ENCODE peak calls at places on chromosomes 7 and 10, in six cellular contexts. One of them, this sample, is unnamed.

GRCh38 chr7:19114591-19114855 is 2.9 kb downstream of the TWIST1 start:
- DNase-seq in lung: no peak
- DNase-seq in glutamatergic neuron: no peak
- DNase-seq in cardiac fibroblast: peak; percentile 69
- DNase-seq in B cell: no peak
- DNase-seq in CD4-positive, alpha-beta T cell: no peak
- DNase-seq in this sample: peak; percentile 27

GRCh38 chr7:83469076-83469475 is 179.9 kb downstream of the SEMA3E start:
- DNase-seq in lung: no peak
- DNase-seq in glutamatergic neuron: no peak
- DNase-seq in cardiac fibroblast: peak; percentile 24
- DNase-seq in B cell: no peak
- DNase-seq in CD4-positive, alpha-beta T cell: no peak
- DNase-seq in this sample: peak; percentile 32

GRCh38 chr7:110573862-110574528 is 516.9 kb upstream of the LRRN3 start:
- DNase-seq in lung: no peak
- DNase-seq in glutamatergic neuron: no peak
- DNase-seq in cardiac fibroblast: peak; percentile 65
- DNase-seq in B cell: no peak
- DNase-seq in CD4-positive, alpha-beta T cell: no peak
- DNase-seq in this sample: peak; percentile 88

GRCh38 chr7:141227454-141227853 is 153.6 kb downstream of the TMEM178B start:
- DNase-seq in lung: no peak
- DNase-seq in glutamatergic neuron: no peak
- DNase-seq in cardiac fibroblast: no peak
- DNase-seq in B cell: no peak
- DNase-seq in CD4-positive, alpha-beta T cell: no peak
- DNase-seq in this sample: no peak

GRCh38 chr10:89556590-89556989 is 21.2 kb upstream of the SLC16A12 start:
- DNase-seq in lung: no peak
- DNase-seq in glutamatergic neuron: no peak
- DNase-seq in cardiac fibroblast: peak; percentile 82
- DNase-seq in B cell: no peak
- DNase-seq in CD4-positive, alpha-beta T cell: no peak
- DNase-seq in this sample: no peak

GRCh38 chr7:9718071-9718470 is 1255.6 kb upstream of the PHF14 start:
- DNase-seq in lung: no peak
- DNase-seq in glutamatergic neuron: no peak
- DNase-seq in cardiac fibroblast: no peak
- DNase-seq in B cell: no peak
- DNase-seq in CD4-positive, alpha-beta T cell: no peak
- DNase-seq in this sample: no peak

GRCh38 chr10:16817125-16818019 is at the start of gene RSU1:
- DNase-seq in lung: peak; percentile 100
- DNase-seq in glutamatergic neuron: peak; percentile 100
- DNase-seq in cardiac fibroblast: peak; percentile 100
- DNase-seq in B cell: peak; percentile 99
- DNase-seq in CD4-positive, alpha-beta T cell: peak; percentile 100
- DNase-seq in this sample: peak; percentile 100

GRCh38 chr7:128827971-128828711 is 2.1 kb upstream of the FLNC start:
- DNase-seq in lung: no peak
- DNase-seq in glutamatergic neuron: no peak
- DNase-seq in cardiac fibroblast: peak; percentile 79
- DNase-seq in B cell: no peak
- DNase-seq in CD4-positive, alpha-beta T cell: no peak
- DNase-seq in this sample: peak; percentile 28

GRCh38 chr7:147915781-147916180 is 674.8 kb upstream of the C7orf33 start:
- DNase-seq in lung: no peak
- DNase-seq in glutamatergic neuron: no peak
- DNase-seq in cardiac fibroblast: no peak
- DNase-seq in B cell: no peak
- DNase-seq in CD4-positive, alpha-beta T cell: no peak
- DNase-seq in this sample: no peak

GRCh38 chr10:93248583-93249227 is 175.0 kb downstream of the CYP26A1 start:
- DNase-seq in lung: no peak
- DNase-seq in glutamatergic neuron: no peak
- DNase-seq in cardiac fibroblast: no peak
- DNase-seq in B cell: no peak
- DNase-seq in CD4-positive, alpha-beta T cell: no peak
- DNase-seq in this sample: no peak

GRCh38 chr7:69739182-69739581 is 140.9 kb downstream of the AUTS2 start:
- DNase-seq in lung: no peak
- DNase-seq in glutamatergic neuron: no peak
- DNase-seq in cardiac fibroblast: peak; percentile 5
- DNase-seq in B cell: peak; percentile 5
- DNase-seq in CD4-positive, alpha-beta T cell: no peak
- DNase-seq in this sample: peak; percentile 33

GRCh38 chr10:86306628-86307278 is 59.8 kb downstream of the GRID1 start:
- DNase-seq in lung: no peak
- DNase-seq in glutamatergic neuron: no peak
- DNase-seq in cardiac fibroblast: peak; percentile 12
- DNase-seq in B cell: no peak
- DNase-seq in CD4-positive, alpha-beta T cell: no peak
- DNase-seq in this sample: peak; percentile 27

GRCh38 chr10:114782666-114783065 is 38.9 kb upstream of the FHIP2A start:
- DNase-seq in lung: no peak
- DNase-seq in glutamatergic neuron: no peak
- DNase-seq in cardiac fibroblast: no peak
- DNase-seq in B cell: no peak
- DNase-seq in CD4-positive, alpha-beta T cell: no peak
- DNase-seq in this sample: no peak

GRCh38 chr10:43692051-43692825 is 43.6 kb upstream of the ZNF32 start:
- DNase-seq in lung: no peak
- DNase-seq in glutamatergic neuron: no peak
- DNase-seq in cardiac fibroblast: peak; percentile 82
- DNase-seq in B cell: no peak
- DNase-seq in CD4-positive, alpha-beta T cell: no peak
- DNase-seq in this sample: no peak

GRCh38 chr10:112465299-112465882 is 18.4 kb downstream of the VTI1A start:
- DNase-seq in lung: no peak
- DNase-seq in glutamatergic neuron: no peak
- DNase-seq in cardiac fibroblast: no peak
- DNase-seq in B cell: no peak
- DNase-seq in CD4-positive, alpha-beta T cell: no peak
- DNase-seq in this sample: no peak

GRCh38 chr7:93559624-93560491 is 14.7 kb downstream of the CALCR start:
- DNase-seq in lung: no peak
- DNase-seq in glutamatergic neuron: no peak
- DNase-seq in cardiac fibroblast: no peak
- DNase-seq in B cell: peak; percentile 32
- DNase-seq in CD4-positive, alpha-beta T cell: no peak
- DNase-seq in this sample: no peak

GRCh38 chr7:82247814-82248433 is 195.7 kb downstream of the CACNA2D1 start:
- DNase-seq in lung: no peak
- DNase-seq in glutamatergic neuron: no peak
- DNase-seq in cardiac fibroblast: peak; percentile 42
- DNase-seq in B cell: no peak
- DNase-seq in CD4-positive, alpha-beta T cell: no peak
- DNase-seq in this sample: peak; percentile 29

GRCh38 chr10:14137391-14137790 is 193.3 kb downstream of the FRMD4A start:
- DNase-seq in lung: no peak
- DNase-seq in glutamatergic neuron: no peak
- DNase-seq in cardiac fibroblast: no peak
- DNase-seq in B cell: no peak
- DNase-seq in CD4-positive, alpha-beta T cell: no peak
- DNase-seq in this sample: no peak

GRCh38 chr10:16832351-16833080 is 15.3 kb upstream of the RSU1 start:
- DNase-seq in lung: peak; percentile 44
- DNase-seq in glutamatergic neuron: no peak
- DNase-seq in cardiac fibroblast: peak; percentile 91
- DNase-seq in B cell: no peak
- DNase-seq in CD4-positive, alpha-beta T cell: no peak
- DNase-seq in this sample: peak; percentile 87

GRCh38 chr7:36526720-36527548 is 137.3 kb downstream of the ANLN start:
- DNase-seq in lung: no peak
- DNase-seq in glutamatergic neuron: no peak
- DNase-seq in cardiac fibroblast: peak; percentile 76
- DNase-seq in B cell: no peak
- DNase-seq in CD4-positive, alpha-beta T cell: no peak
- DNase-seq in this sample: peak; percentile 92

GRCh38 chr7:44432381-44432977 is 58.0 kb downstream of the NUDCD3 start:
- DNase-seq in lung: no peak
- DNase-seq in glutamatergic neuron: no peak
- DNase-seq in cardiac fibroblast: no peak
- DNase-seq in B cell: no peak
- DNase-seq in CD4-positive, alpha-beta T cell: no peak
- DNase-seq in this sample: no peak

GRCh38 chr10:114281006-114281405 is 42.0 kb downstream of the VWA2 start:
- DNase-seq in lung: no peak
- DNase-seq in glutamatergic neuron: no peak
- DNase-seq in cardiac fibroblast: no peak
- DNase-seq in B cell: no peak
- DNase-seq in CD4-positive, alpha-beta T cell: no peak
- DNase-seq in this sample: no peak

GRCh38 chr10:110502851-110503301 is 5.2 kb downstream of the DUSP5 start:
- DNase-seq in lung: peak; percentile 52
- DNase-seq in glutamatergic neuron: no peak
- DNase-seq in cardiac fibroblast: peak; percentile 61
- DNase-seq in B cell: peak; percentile 78
- DNase-seq in CD4-positive, alpha-beta T cell: no peak
- DNase-seq in this sample: no peak

GRCh38 chr7:41881313-41882130 is 178.6 kb upstream of the INHBA start:
- DNase-seq in lung: peak; percentile 70
- DNase-seq in glutamatergic neuron: no peak
- DNase-seq in cardiac fibroblast: peak; percentile 57
- DNase-seq in B cell: peak; percentile 89
- DNase-seq in CD4-positive, alpha-beta T cell: peak; percentile 26
- DNase-seq in this sample: no peak

GRCh38 chr10:22988581-22989360 is 60.9 kb downstream of the ARMC3 start:
- DNase-seq in lung: peak; percentile 62
- DNase-seq in glutamatergic neuron: peak; percentile 53
- DNase-seq in cardiac fibroblast: peak; percentile 74
- DNase-seq in B cell: peak; percentile 80
- DNase-seq in CD4-positive, alpha-beta T cell: peak; percentile 65
- DNase-seq in this sample: peak; percentile 60

DNA sequence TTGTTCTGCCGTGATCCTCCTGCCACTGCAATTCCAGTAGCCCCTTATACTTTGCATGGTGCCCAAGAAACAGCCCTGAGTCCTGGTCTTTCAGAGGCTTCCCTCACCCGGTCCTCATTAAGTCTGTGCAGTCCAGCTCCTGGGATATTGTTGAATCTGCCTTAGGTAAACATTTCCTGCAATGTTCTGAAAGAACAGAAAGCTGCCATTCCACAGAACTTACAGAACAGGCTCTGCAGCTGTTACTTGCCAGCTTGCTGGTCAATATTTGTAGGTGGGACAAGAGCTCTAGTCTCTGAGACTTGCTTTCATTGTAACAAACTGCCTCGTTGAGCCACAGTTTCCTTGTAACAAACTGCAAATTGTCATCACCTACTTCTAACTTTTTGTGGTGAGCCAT is 115.0 kb upstream of the KIF5B start:
- DNase-seq in lung: peak; percentile 70
- DNase-seq in glutamatergic neuron: no peak
- DNase-seq in cardiac fibroblast: no peak
- DNase-seq in B cell: no peak
- DNase-seq in CD4-positive, alpha-beta T cell: no peak
- DNase-seq in this sample: peak; percentile 72
- TF ChIP-seq CTCF in lung: no peak
- TF ChIP-seq CTCF in glutamatergic neuron: no peak
- TF ChIP-seq CTCF in cardiac fibroblast: no peak
- TF ChIP-seq CTCF in B cell: no peak
- TF ChIP-seq CTCF in CD4-positive, alpha-beta T cell: no peak
- TF ChIP-seq CTCF in this sample: no peak

DNA sequence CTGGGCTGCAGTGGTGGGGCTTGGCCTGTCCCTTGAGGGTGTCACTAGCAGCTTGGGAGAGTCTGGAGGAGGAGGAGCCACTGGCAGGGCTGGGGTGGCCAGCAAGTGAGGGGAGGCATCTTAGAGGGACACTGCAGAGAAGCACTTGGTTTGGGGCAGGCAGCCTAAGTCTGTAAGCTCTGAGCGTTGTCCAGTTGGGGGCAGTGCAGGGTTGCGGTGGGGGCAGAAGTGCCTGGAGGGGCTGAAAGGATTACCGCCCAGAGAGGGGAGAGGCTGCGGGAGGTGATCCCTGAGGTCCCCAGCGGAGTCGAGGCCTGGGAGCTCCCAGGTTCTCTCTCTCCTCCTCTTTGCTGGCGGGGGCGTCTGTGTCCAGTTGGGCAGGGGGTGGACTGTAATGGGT is 7.4 kb downstream of the ADCYAP1R1 start:
- DNase-seq in lung: no peak
- DNase-seq in glutamatergic neuron: peak; percentile 52
- DNase-seq in cardiac fibroblast: no peak
- DNase-seq in B cell: no peak
- DNase-seq in CD4-positive, alpha-beta T cell: no peak
- DNase-seq in this sample: no peak
- TF ChIP-seq CTCF in lung: no peak
- TF ChIP-seq CTCF in glutamatergic neuron: no peak
- TF ChIP-seq CTCF in cardiac fibroblast: no peak
- TF ChIP-seq CTCF in B cell: no peak
- TF ChIP-seq CTCF in CD4-positive, alpha-beta T cell: no peak
- TF ChIP-seq CTCF in this sample: no peak

GRCh38 chr7:139095194-139095659 is 14.3 kb downstream of the ZC3HAV1 start:
- DNase-seq in lung: no peak
- DNase-seq in glutamatergic neuron: no peak
- DNase-seq in cardiac fibroblast: peak; percentile 16
- DNase-seq in B cell: peak; percentile 83
- DNase-seq in CD4-positive, alpha-beta T cell: peak; percentile 70
- DNase-seq in this sample: no peak
- TF ChIP-seq CTCF in lung: no peak
- TF ChIP-seq CTCF in glutamatergic neuron: no peak
- TF ChIP-seq CTCF in cardiac fibroblast: no peak
- TF ChIP-seq CTCF in B cell: peak; percentile 31
- TF ChIP-seq CTCF in CD4-positive, alpha-beta T cell: no peak
- TF ChIP-seq CTCF in this sample: no peak

GRCh38 chr10:98016781-98017475 is 13.5 kb downstream of the CRTAC1 start:
- DNase-seq in lung: no peak
- DNase-seq in glutamatergic neuron: no peak
- DNase-seq in cardiac fibroblast: no peak
- DNase-seq in B cell: no peak
- DNase-seq in CD4-positive, alpha-beta T cell: no peak
- DNase-seq in this sample: no peak

GRCh38 chr10:98010939-98011685 is 19.3 kb downstream of the CRTAC1 start:
- DNase-seq in lung: no peak
- DNase-seq in glutamatergic neuron: no peak
- DNase-seq in cardiac fibroblast: no peak
- DNase-seq in B cell: no peak
- DNase-seq in CD4-positive, alpha-beta T cell: no peak
- DNase-seq in this sample: no peak

GRCh38 chr10:98013776-98014175 is 16.6 kb downstream of the CRTAC1 start:
- DNase-seq in lung: no peak
- DNase-seq in glutamatergic neuron: no peak
- DNase-seq in cardiac fibroblast: no peak
- DNase-seq in B cell: no peak
- DNase-seq in CD4-positive, alpha-beta T cell: no peak
- DNase-seq in this sample: no peak

GRCh38 chr10:98012654-98013053 is 17.8 kb downstream of the CRTAC1 start:
- DNase-seq in lung: no peak
- DNase-seq in glutamatergic neuron: no peak
- DNase-seq in cardiac fibroblast: no peak
- DNase-seq in B cell: no peak
- DNase-seq in CD4-positive, alpha-beta T cell: no peak
- DNase-seq in this sample: no peak

DNA sequence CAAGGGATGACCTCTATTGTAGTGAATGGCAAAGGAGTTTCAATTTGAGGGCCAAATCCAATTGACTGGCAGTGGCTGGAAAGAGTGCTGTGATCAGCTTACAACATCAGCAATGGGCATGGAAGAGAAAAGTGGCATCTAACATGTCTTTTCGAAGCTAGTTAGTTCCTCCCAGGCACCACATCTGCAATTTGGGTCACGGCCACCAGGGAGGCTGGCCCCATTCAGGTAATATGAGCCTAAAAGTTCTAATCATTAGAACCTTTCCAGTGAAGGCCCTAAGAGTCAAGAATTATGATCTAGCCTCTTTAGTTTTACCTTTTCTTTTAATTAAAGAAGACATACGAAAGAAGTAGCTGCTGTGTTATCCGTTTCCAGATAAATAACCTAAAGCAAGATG is 17.3 kb downstream of the CRTAC1 start:
- DNase-seq in lung: no peak
- DNase-seq in glutamatergic neuron: no peak
- DNase-seq in cardiac fibroblast: no peak
- DNase-seq in B cell: no peak
- DNase-seq in CD4-positive, alpha-beta T cell: no peak
- DNase-seq in this sample: no peak
- TF ChIP-seq CTCF in lung: no peak
- TF ChIP-seq CTCF in glutamatergic neuron: peak; percentile 30
- TF ChIP-seq CTCF in cardiac fibroblast: no peak
- TF ChIP-seq CTCF in B cell: no peak
- TF ChIP-seq CTCF in CD4-positive, alpha-beta T cell: no peak
- TF ChIP-seq CTCF in this sample: no peak